ENCODE peak calls at places on chromosome 6, in six cellular contexts. Y, M, F, O, B and D are unnamed samples.

GRCh38 chr6:22880686-22881433 is 311.5 kb downstream of the HDGFL1 start:
- DNase-seq in F (peak), Y (no peak), B (no peak), M (no peak), O (peak), D (peak)

GRCh38 chr6:41823178-41823577 is 35.7 kb downstream of the TOMM6 start:
- DNase-seq in F (no peak), O (no peak), M (no peak), Y (no peak), B (no peak), D (no peak)

GRCh38 chr6:75178757-75179156 is 27.1 kb downstream of the COL12A1 start:
- DNase-seq in Y (no peak), M (no peak), B (no peak), O (no peak), F (no peak), D (no peak)

GRCh38 chr6:135299256-135299655 is 118.1 kb downstream of the MYB start:
- DNase-seq in M (no peak), B (no peak), Y (no peak), O (peak), F (no peak), D (peak)

GRCh38 chr6:101527467-101527866 is 134.0 kb downstream of the GRIK2 start:
- DNase-seq in Y (no peak), F (no peak), M (no peak), O (no peak), B (no peak), D (no peak)

GRCh38 chr6:53922571-53922981 is 127.8 kb downstream of the LRRC1 start:
- DNase-seq in B (no peak), Y (no peak), M (no peak), O (peak), F (no peak), D (no peak)

GRCh38 chr6:14540276-14540675 is 422.7 kb downstream of the CD83 start:
- DNase-seq in B (no peak), M (peak), O (peak), F (no peak), Y (no peak), D (peak)

GRCh38 chr6:164109770-164110140 is 695.2 kb downstream of the QKI start:
- DNase-seq in Y (peak), O (no peak), M (peak), B (no peak), F (no peak), D (no peak)

GRCh38 chr6:35370124-35370741 is 27.9 kb downstream of the PPARD start:
- DNase-seq in O (peak), F (no peak), B (peak), M (peak), Y (peak), D (peak)
- H3K4me3 ChIP-seq in O (no peak), F (no peak), B (no peak), M (no peak), Y (no peak), D (no peak)

DNA sequence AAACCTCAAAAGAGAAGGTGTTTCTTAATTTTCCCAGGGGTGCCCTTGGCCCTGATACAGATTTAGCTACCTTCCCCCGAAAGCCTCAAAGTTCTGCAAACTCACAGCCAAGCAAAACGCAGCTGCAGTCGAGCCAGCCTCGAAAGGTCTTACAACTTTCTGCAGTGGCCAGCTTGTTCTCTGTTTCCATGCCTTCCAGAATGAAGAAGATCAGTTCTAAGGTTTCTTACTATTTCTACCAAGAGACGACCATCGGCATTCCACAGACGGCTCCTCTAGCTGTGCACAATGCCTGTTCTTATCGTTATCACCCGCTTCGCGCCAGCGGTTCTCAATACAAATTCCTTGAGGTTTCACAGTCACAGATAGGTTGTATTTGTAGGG is 28.5 kb upstream of the CCR6 start:
- DNase-seq in F (peak), Y (no peak), B (no peak), O (no peak), M (no peak), D (no peak)
- H3K4me3 ChIP-seq in F (no peak), Y (no peak), B (no peak), O (no peak), M (peak), D (no peak)

GRCh38 chr6:36874443-36875249 is at the start of gene PPIL1:
- DNase-seq in F (peak), O (peak), Y (peak), M (peak), B (peak), D (peak)
- H3K4me3 ChIP-seq in F (peak), O (peak), Y (peak), M (peak), B (peak), D (peak)

GRCh38 chr6:136751478-136751956 is 40.8 kb downstream of the MAP3K5 start:
- DNase-seq in Y (no peak), B (no peak), M (no peak), F (no peak), O (no peak), D (no peak)

GRCh38 chr6:136750821-136751220 is 41.5 kb downstream of the MAP3K5 start:
- DNase-seq in F (no peak), M (no peak), B (no peak), O (no peak), Y (no peak), D (no peak)

GRCh38 chr6:136753624-136754023 is 38.7 kb downstream of the MAP3K5 start:
- DNase-seq in Y (no peak), B (no peak), O (no peak), M (no peak), F (no peak), D (no peak)

GRCh38 chr6:136751991-136752390 is 40.3 kb downstream of the MAP3K5 start:
- DNase-seq in Y (no peak), F (no peak), M (no peak), B (no peak), O (no peak), D (no peak)

GRCh38 chr6:136752554-136752953 is 39.7 kb downstream of the MAP3K5 start:
- DNase-seq in Y (no peak), F (peak), M (no peak), O (no peak), B (no peak), D (no peak)
- H3K4me3 ChIP-seq in Y (no peak), F (no peak), M (no peak), O (no peak), B (no peak), D (no peak)